ENCODE peak calls at places on chromosomes 1 and 21, in nine cellular contexts. Q is adrenal gland; V is CD8-positive, alpha-beta T cell; N is AG10803; K is HCT116; O is epithelial cell of esophagus; E is astrocyte of the spinal cord; I is cardiac fibroblast; M is brain microvascular endothelial cell. A is an unnamed sample.

GRCh38 chr1:86421601-86422280 is 2.2 kb upstream of the CLCA2 start:
- DNase-seq in M (no peak), Q (no peak), N (peak), O (peak), K (no peak), I (peak), V (no peak), E (peak), A (peak)

GRCh38 chr1:16244650-16245285 is 7.8 kb upstream of the CPLANE2 start:
- DNase-seq in M (no peak), I (no peak), V (no peak), Q (no peak), E (no peak), O (no peak), N (no peak), K (no peak), A (no peak)

GRCh38 chr1:227174136-227174535 is 144.2 kb downstream of the CDC42BPA start:
- DNase-seq in V (no peak), K (no peak), I (peak), N (peak), Q (no peak), O (no peak), E (peak), M (peak), A (peak)

GRCh38 chr21:33433001-33433400 is 29.8 kb downstream of the IFNGR2 start:
- DNase-seq in V (no peak), N (no peak), Q (no peak), I (no peak), M (no peak), E (no peak), K (no peak), O (no peak), A (no peak)

GRCh38 chr1:246786606-246787238 is 62.5 kb downstream of the SCCPDH start:
- DNase-seq in Q (no peak), N (no peak), V (no peak), I (no peak), E (no peak), O (no peak), K (no peak), M (no peak), A (no peak)

GRCh38 chr21:36349315-36349714 is 29.3 kb downstream of the MORC3 start:
- DNase-seq in O (no peak), E (no peak), N (no peak), I (no peak), K (no peak), V (no peak), Q (no peak), M (no peak), A (no peak)

GRCh38 chr21:42026072-42026415 is 15.9 kb upstream of the ZBTB21 start:
- DNase-seq in M (no peak), N (no peak), Q (peak), E (no peak), K (no peak), V (no peak), O (no peak), I (no peak), A (no peak)

GRCh38 chr1:85448358-85448757 is 16.6 kb downstream of the DDAH1 start:
- DNase-seq in Q (no peak), M (peak), O (no peak), I (peak), V (no peak), K (no peak), E (peak), N (peak), A (peak)

GRCh38 chr1:240991230-240991629 is 365.8 kb downstream of the RGS7 start:
- DNase-seq in V (no peak), E (no peak), M (no peak), Q (no peak), O (no peak), I (no peak), N (no peak), K (no peak), A (no peak)

GRCh38 chr1:116488052-116488451 is 82.8 kb downstream of the CD58 start:
- DNase-seq in V (no peak), E (no peak), Q (no peak), I (no peak), M (no peak), N (no peak), K (no peak), O (peak), A (peak)
- TF ChIP-seq CTCF in V (no peak), E (no peak), Q (no peak), I (no peak), M (no peak), N (no peak), K (no peak), O (no peak), A (no peak)

DNA sequence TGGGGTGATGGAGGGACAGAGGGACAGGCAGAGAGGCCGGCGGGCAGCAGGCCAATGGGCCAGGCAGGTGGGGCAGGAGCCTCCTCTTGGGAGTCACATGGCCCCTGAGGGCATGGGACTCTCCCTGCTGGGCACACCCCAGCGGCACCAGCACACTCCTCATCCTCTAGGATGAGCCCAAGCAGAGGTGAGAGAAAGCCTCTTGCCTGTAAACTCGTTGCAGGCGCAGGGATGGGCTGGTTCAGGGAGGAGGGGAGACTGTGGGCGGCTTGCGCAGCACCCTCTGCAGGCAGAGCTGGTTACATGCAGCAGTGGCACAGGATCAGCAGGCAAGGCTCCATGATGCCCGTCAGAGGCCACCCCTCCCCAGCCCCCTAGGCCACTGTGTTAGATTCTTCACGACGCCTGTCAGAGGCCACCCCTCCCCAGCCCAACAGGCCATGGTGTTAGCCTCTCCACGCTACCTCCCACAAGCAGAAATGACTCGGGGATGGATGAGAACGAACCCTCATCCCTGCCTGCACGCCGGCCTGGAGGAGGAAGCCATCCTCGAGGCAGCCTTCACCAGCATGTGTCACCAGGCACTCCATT is 209.7 kb upstream of the VAMP3 start:
- DNase-seq in N (no peak), Q (no peak), E (no peak), M (no peak), V (no peak), K (no peak), O (no peak), I (no peak), A (no peak)
- TF ChIP-seq CTCF in N (peak), Q (peak), E (peak), M (peak), V (no peak), K (peak), O (peak), I (no peak), A (peak)

DNA sequence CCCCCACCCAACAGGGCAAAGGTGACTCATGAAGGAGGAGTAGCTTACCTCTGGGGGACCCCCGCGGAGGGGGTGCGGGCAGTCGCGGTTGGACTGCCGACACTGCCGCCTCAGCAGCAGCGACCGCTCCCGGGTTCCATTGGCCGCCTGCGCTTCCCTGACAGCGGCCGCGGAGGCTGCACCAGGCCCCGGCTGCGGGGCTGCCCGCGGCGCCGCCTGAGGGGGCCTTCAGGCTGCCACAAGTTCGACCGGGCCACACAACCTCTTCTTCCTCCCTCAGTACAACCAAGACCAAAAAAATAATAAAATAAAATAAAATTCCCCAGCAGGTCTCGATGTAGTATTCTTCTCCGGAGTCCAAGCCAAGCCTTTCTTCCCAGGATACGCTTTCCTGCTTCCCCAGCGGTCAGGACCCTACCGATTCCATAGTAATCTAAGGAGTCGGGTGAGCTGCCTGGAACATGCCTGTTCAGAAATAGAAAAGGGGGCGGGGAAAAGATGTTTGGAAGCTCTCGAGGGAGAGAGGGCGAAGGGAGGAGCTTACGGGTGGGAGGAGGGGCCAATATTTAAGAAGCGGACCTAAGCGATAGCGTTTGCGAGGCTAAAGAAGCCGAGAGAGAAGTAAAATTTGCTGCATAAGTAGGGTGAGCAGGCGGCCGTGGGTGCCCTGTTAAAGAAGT is at the start of gene PI4KB:
- DNase-seq in M (peak), V (peak), O (peak), E (peak), K (peak), Q (peak), N (peak), I (peak), A (peak)
- TF ChIP-seq CTCF in M (no peak), V (no peak), O (no peak), E (no peak), K (no peak), Q (no peak), N (no peak), I (no peak), A (no peak)

GRCh38 chr21:18384771-18385170 is 18.8 kb downstream of the TMPRSS15 start:
- DNase-seq in M (no peak), K (no peak), E (peak), Q (no peak), O (peak), I (peak), V (no peak), N (no peak), A (no peak)
- TF ChIP-seq CTCF in M (peak), K (peak), E (peak), Q (peak), O (peak), I (peak), V (no peak), N (no peak), A (no peak)

GRCh38 chr21:32096411-32096810 is 182.4 kb downstream of the MIS18A start:
- DNase-seq in E (no peak), I (no peak), K (peak), N (peak), V (no peak), Q (peak), O (no peak), M (no peak), A (no peak)
- TF ChIP-seq CTCF in E (peak), I (no peak), K (peak), N (peak), V (no peak), Q (peak), O (no peak), M (peak), A (peak)

A was measured in foreskin fibroblast.